ENCODE peak calls at places on chromosomes 11 and 22, in ten cellular contexts. P is lower lobe of right lung, B is body of pancreas, E is Caco-2, V is ascending aorta, W is adrenal gland, I is esophagus squamous epithelium, M is heart left ventricle, C is right cardiac atrium, O is cardiac muscle cell. F is an unnamed sample. For H3K9me3, the result is how much of the 10 kb centered on the place peaks cover.

GRCh38 chr11:106172389-106172991 is 95.0 kb downstream of the AASDHPPT start:
- DNase-seq in V (no peak), E (no peak), C (no peak), P (no peak), W (no peak), M (no peak), O (no peak), B (no peak), I (no peak), F (no peak)

GRCh38 chr11:92870241-92870826 is 99.1 kb upstream of the MTNR1B start:
- DNase-seq in V (no peak), W (no peak), O (peak), M (no peak), E (no peak), B (no peak), C (no peak), I (no peak), P (no peak), F (no peak)

GRCh38 chr22:22398530-22399327 is 109.8 kb downstream of the ZNF280B start:
- DNase-seq in M (no peak), W (no peak), C (no peak), O (no peak), I (no peak), V (no peak), B (no peak), E (no peak), P (no peak), F (no peak)

GRCh38 chr11:66860449-66860831 is 3.6 kb downstream of the LRFN4 start:
- DNase-seq in E (no peak), V (no peak), W (no peak), M (peak), C (no peak), P (no peak), B (no peak), O (no peak), I (no peak), F (no peak)

GRCh38 chr11:77073328-77074001 is 6.7 kb downstream of the CAPN5 start:
- DNase-seq in C (peak), M (peak), B (peak), P (peak), O (peak), V (peak), E (peak), I (no peak), W (peak), F (no peak)

GRCh38 chr22:41656515-41656914 is 32.2 kb downstream of the SNU13 start:
- DNase-seq in E (no peak), P (no peak), I (no peak), W (no peak), O (no peak), C (no peak), M (no peak), B (no peak), V (no peak), F (no peak)

GRCh38 chr11:108693852-108694251 is 29.0 kb downstream of the DDX10 start:
- DNase-seq in B (no peak), M (no peak), O (no peak), I (no peak), V (no peak), E (no peak), C (no peak), W (no peak), P (no peak), F (no peak)

GRCh38 chr11:120208012-120208441 is 2.8 kb upstream of the OAF start:
- DNase-seq in E (no peak), I (no peak), O (no peak), C (no peak), P (no peak), B (peak), M (peak), V (no peak), W (peak), F (no peak)

GRCh38 chr11:66020618-66021357 is 5.5 kb downstream of the CATSPER1 start:
- DNase-seq in I (no peak), B (no peak), M (peak), E (no peak), C (no peak), O (no peak), W (peak), P (peak), V (peak), F (no peak)

GRCh38 chr11:95461858-95462257 is 230.9 kb upstream of the SESN3 start:
- DNase-seq in B (no peak), I (no peak), M (no peak), E (no peak), P (no peak), C (no peak), V (no peak), W (no peak), O (no peak), F (no peak)

GRCh38 chr22:37817705-37818311 is 5.4 kb upstream of the GALR3 start:
- DNase-seq in M (peak), O (peak), C (peak), W (peak), V (peak), I (no peak), B (peak), E (peak), P (peak), F (peak)

GRCh38 chr22:33895444-33895843 is 24.8 kb downstream of the LARGE1 start:
- DNase-seq in E (no peak), V (no peak), W (no peak), I (no peak), O (no peak), C (no peak), P (no peak), M (no peak), B (no peak), F (no peak)

GRCh38 chr11:127993788-127994187 is 593.6 kb downstream of the ETS1 start:
- DNase-seq in B (no peak), W (no peak), P (no peak), I (no peak), E (no peak), M (no peak), V (no peak), O (no peak), C (no peak), F (no peak)

GRCh38 chr11:120344302-120345004 is 8.2 kb downstream of the ARHGEF12 start:
- DNase-seq in E (no peak), P (no peak), I (no peak), V (no peak), M (no peak), O (no peak), B (no peak), C (no peak), W (no peak), F (no peak)

GRCh38 chr11:16402654-16403447 is 46.5 kb upstream of the SOX6 start:
- DNase-seq in O (no peak), B (no peak), V (no peak), P (no peak), M (no peak), I (no peak), C (no peak), E (no peak), W (no peak), F (no peak)

GRCh38 chr22:47284360-47284759 is 521.9 kb downstream of the TBC1D22A start:
- DNase-seq in M (no peak), O (no peak), B (no peak), W (no peak), I (no peak), V (no peak), C (no peak), E (no peak), P (no peak), F (no peak)

GRCh38 chr11:57335343-57336110 is at the start of gene SSRP1:
- DNase-seq in W (peak), O (peak), M (peak), E (peak), C (peak), I (peak), V (peak), P (peak), B (peak), F (peak)

GRCh38 chr11:120028181-120028935 is 109.6 kb downstream of the TRIM29 start:
- DNase-seq in P (no peak), E (no peak), W (no peak), M (no peak), B (no peak), O (no peak), V (no peak), C (no peak), I (no peak), F (no peak)

GRCh38 chr11:61158691-61159381 is 2.4 kb downstream of the VPS37C start:
- DNase-seq in B (no peak), P (no peak), O (no peak), W (no peak), V (peak), E (peak), C (no peak), I (no peak), M (no peak), F (no peak)

GRCh38 chr22:19995611-19996339 is 20.8 kb downstream of the ARVCF start:
- DNase-seq in V (peak), B (no peak), I (no peak), O (no peak), W (no peak), E (no peak), M (peak), P (no peak), C (no peak), F (no peak)

GRCh38 chr11:9070740-9071476 is 20.5 kb downstream of the SCUBE2 start:
- DNase-seq in B (no peak), M (no peak), W (no peak), P (no peak), E (no peak), V (no peak), O (no peak), C (no peak), I (no peak), F (no peak)

GRCh38 chr11:121762820-121763219 is 310.1 kb upstream of the SORL1-AS1 start:
- DNase-seq in C (peak), B (peak), V (no peak), P (no peak), O (peak), E (no peak), I (no peak), W (no peak), M (no peak), F (no peak)

GRCh38 chr11:124923296-124923695 is 4.2 kb downstream of the HEPN1 start:
- DNase-seq in B (no peak), M (no peak), C (no peak), E (no peak), O (no peak), V (no peak), P (no peak), W (no peak), I (no peak), F (no peak)

GRCh38 chr11:128764617-128765095 is 70.8 kb downstream of the FLI1 start:
- DNase-seq in M (no peak), C (no peak), W (no peak), V (no peak), I (no peak), E (no peak), O (no peak), B (peak), P (peak), F (no peak)

DNA sequence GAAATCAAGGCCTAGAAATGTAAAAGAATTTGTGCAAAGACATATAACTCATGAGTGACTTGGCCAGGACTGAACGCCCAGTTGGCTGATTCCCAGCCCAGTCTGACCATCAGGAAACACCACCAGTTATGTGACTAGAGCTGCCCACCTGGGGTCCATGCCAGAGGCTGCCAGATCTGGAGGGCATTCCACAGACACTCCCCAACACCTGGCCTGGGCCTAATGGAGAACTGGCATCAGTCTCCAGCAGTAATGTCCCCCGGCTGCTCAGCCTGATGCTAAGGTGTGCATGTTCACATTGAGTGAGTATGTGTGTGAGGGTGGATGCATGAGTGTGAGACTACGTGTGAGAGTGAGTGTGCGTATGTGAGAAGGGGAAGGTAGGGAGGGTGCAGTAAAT is 15.7 kb downstream of the PLAAT3 start:
- DNase-seq in E (no peak), I (no peak), C (no peak), V (no peak), W (no peak), M (no peak), O (no peak), B (no peak), P (no peak), F (no peak)
- H3K9me3 ChIP-seq in E (under half), I (under half), C (under half), V (under half), W (under half), M (under half), O (under half), B (under half), P (under half), F (under half)

GRCh38 chr11:17547932-17548331 is 873 bp downstream of the OTOG start:
- DNase-seq in I (no peak), O (no peak), M (no peak), V (peak), W (no peak), P (no peak), E (peak), B (no peak), C (no peak), F (no peak)

GRCh38 chr11:17544181-17544622 is at the start of gene USH1C:
- DNase-seq in W (no peak), M (no peak), E (peak), C (peak), B (peak), I (no peak), V (no peak), O (peak), P (no peak), F (no peak)

GRCh38 chr11:17548444-17548843 is 1.4 kb downstream of the OTOG start:
- DNase-seq in W (no peak), V (peak), M (no peak), I (no peak), C (no peak), P (no peak), B (no peak), O (no peak), E (peak), F (no peak)

GRCh38 chr11:17546240-17546639 is 819 bp upstream of the OTOG start:
- DNase-seq in I (no peak), C (no peak), P (no peak), V (no peak), B (no peak), E (no peak), O (no peak), W (no peak), M (no peak), F (no peak)

GRCh38 chr11:17547051-17547577 is at the start of gene OTOG:
- DNase-seq in C (no peak), I (no peak), B (no peak), P (no peak), O (peak), E (peak), V (peak), M (no peak), W (no peak), F (no peak)
- H3K9me3 ChIP-seq in C (under half), I (under half), B (under half), P (under half), O (under half), E (under half), V (under half), M (under half), W (under half), F (under half)

GRCh38 chr22:39504071-39504470 is 2.0 kb downstream of the MIEF1 start:
- DNase-seq in W (no peak), E (no peak), O (no peak), C (no peak), V (no peak), P (peak), M (no peak), B (no peak), I (no peak), F (no peak)
- H3K9me3 ChIP-seq in W (under half), E (under half), O (under half), C (under half), V (under half), P (under half), M (under half), B (under half), I (under half), F (under half)

GRCh38 chr11:80227915-80228314 is 787.1 kb upstream of the TENM4 start:
- DNase-seq in M (no peak), E (no peak), P (no peak), I (no peak), C (no peak), B (no peak), O (no peak), V (no peak), W (no peak), F (no peak)
- H3K9me3 ChIP-seq in M (under half), E (under half), P (under half), I (under half), C (under half), B (under half), O (under half), V (under half), W (under half), F (under half)

DNA sequence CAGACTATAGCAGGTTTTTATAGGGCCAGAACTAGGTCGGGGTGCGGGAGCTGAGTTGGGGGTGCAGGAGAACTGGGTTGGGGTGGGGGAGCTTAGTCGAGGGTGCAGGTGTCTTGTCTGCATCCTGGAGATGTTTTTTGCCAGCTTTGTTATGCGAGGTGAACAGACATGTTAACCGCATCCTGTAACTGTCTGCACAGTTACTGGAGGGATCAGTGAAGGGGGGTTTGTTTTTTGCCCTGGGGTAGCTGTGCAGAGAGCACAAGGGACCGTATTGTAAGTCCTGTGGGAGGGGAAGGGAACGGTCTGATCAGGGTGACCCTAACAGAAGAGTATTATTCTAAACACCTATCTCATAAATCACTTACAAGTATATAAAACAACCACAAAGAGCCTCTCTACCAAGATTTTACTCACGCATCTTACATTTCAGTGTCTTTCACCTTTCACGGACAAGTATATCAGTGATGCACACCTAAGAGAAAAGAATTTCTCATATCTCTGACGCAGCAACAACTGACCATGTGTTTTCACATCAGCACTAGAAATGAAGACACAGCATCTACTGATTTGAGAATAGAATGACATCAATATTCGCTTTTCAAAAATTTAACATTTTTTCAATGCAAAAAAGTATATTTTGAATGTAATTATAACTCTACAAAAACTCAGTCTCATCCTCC is 20.8 kb downstream of the ZNF195 start:
- DNase-seq in V (no peak), M (no peak), C (no peak), I (no peak), P (no peak), W (no peak), E (no peak), B (no peak), O (no peak), F (no peak)
- H3K9me3 ChIP-seq in V (under half), M (under half), C (under half), I (under half), P (half or more), W (under half), E (half or more), B (under half), O (under half), F (half or more)

GRCh38 chr11:58832246-58832645 is 12.3 kb downstream of the GLYATL2 start:
- DNase-seq in W (no peak), B (no peak), O (no peak), P (no peak), M (no peak), C (no peak), V (no peak), I (no peak), E (no peak), F (no peak)
- H3K9me3 ChIP-seq in W (under half), B (under half), O (under half), P (under half), M (under half), C (under half), V (under half), I (under half), E (under half), F (under half)

F was measured in T-helper 17 cell.